ENCODE peak calls at places on chromosomes 5 and 9, in five cellular contexts. U, F, M, Z and Y are unnamed samples.

GRCh38 chr9:129007035-129007765 is 20.9 kb downstream of the SH3GLB2 start:
- DNase-seq in U (no peak), F (no peak), M (no peak), Z (no peak), Y (no peak)

GRCh38 chr9:129481824-129482511 is 138.9 kb downstream of the C9orf50 start:
- DNase-seq in U (no peak), F (peak), M (no peak), Z (no peak), Y (no peak)

GRCh38 chr5:119316116-119316515 is 39.7 kb upstream of the TNFAIP8 start:
- DNase-seq in U (no peak), F (no peak), M (no peak), Z (no peak), Y (no peak)

GRCh38 chr5:1478333-1478732 is 33.1 kb upstream of the SLC6A3 start:
- DNase-seq in U (no peak), F (no peak), M (no peak), Z (no peak), Y (no peak)

GRCh38 chr9:135081264-135081660 is 6.2 kb upstream of the OLFM1 start:
- DNase-seq in U (no peak), F (no peak), M (no peak), Z (no peak), Y (no peak)

GRCh38 chr5:78574731-78575161 is 73.8 kb downstream of the LHFPL2 start:
- DNase-seq in U (no peak), F (peak), M (no peak), Z (no peak), Y (peak)

GRCh38 chr9:96508227-96508940 is 58.4 kb downstream of the HABP4 start:
- DNase-seq in U (no peak), F (no peak), M (no peak), Z (no peak), Y (no peak)

GRCh38 chr5:10233505-10233904 is 16.2 kb downstream of the ATPSCKMT start:
- DNase-seq in U (no peak), F (peak), M (peak), Z (peak), Y (peak)

GRCh38 chr9:21854594-21854993 is 52.2 kb downstream of the MTAP start:
- DNase-seq in U (no peak), F (peak), M (no peak), Z (no peak), Y (peak)

GRCh38 chr5:92909545-92909962 is 671.5 kb downstream of the NR2F1-AS1 start:
- DNase-seq in U (no peak), F (no peak), M (peak), Z (no peak), Y (peak)

GRCh38 chr9:13718539-13718938 is 439.0 kb upstream of the MPDZ start:
- DNase-seq in U (no peak), F (peak), M (no peak), Z (no peak), Y (no peak)

GRCh38 chr9:129252937-129253819 is 75.1 kb upstream of the IER5L start:
- DNase-seq in U (no peak), F (no peak), M (no peak), Z (no peak), Y (no peak)

GRCh38 chr9:74772126-74772525 is 115.6 kb downstream of the TRPM6 start:
- DNase-seq in U (no peak), F (no peak), M (no peak), Z (no peak), Y (no peak)

GRCh38 chr5:125481506-125482455 is 735.3 kb upstream of the ZNF608 start:
- DNase-seq in U (no peak), F (no peak), M (peak), Z (no peak), Y (no peak)

GRCh38 chr9:35105126-35105525 is 2.2 kb upstream of the STOML2 start:
- DNase-seq in U (no peak), F (no peak), M (no peak), Z (no peak), Y (no peak)

GRCh38 chr5:131783357-131783756 is 13.5 kb downstream of the FNIP1 start:
- DNase-seq in U (no peak), F (no peak), M (no peak), Z (no peak), Y (no peak)

GRCh38 chr5:153888781-153889180 is 149.9 kb downstream of the FAM114A2 start:
- DNase-seq in U (no peak), F (no peak), M (no peak), Z (no peak), Y (no peak)

GRCh38 chr5:107523019-107523680 is 147.6 kb downstream of the EFNA5 start:
- DNase-seq in U (no peak), F (no peak), M (no peak), Z (no peak), Y (no peak)

GRCh38 chr5:57277085-57277484 is 103.2 kb downstream of the GPBP1 start:
- DNase-seq in U (no peak), F (peak), M (peak), Z (peak), Y (peak)

GRCh38 chr5:169762338-169763095 is 125.4 kb downstream of the DOCK2 start:
- DNase-seq in U (no peak), F (peak), M (no peak), Z (no peak), Y (no peak)

GRCh38 chr5:140570058-140570457 is 5.4 kb downstream of the SLC35A4 start:
- DNase-seq in U (no peak), F (no peak), M (no peak), Z (no peak), Y (no peak)

GRCh38 chr5:133801955-133802751 is 166.3 kb downstream of the C5orf15 start:
- DNase-seq in U (no peak), F (peak), M (peak), Z (no peak), Y (no peak)

GRCh38 chr9:137276757-137277328 is 683 bp upstream of the TOR4A start:
- DNase-seq in U (no peak), F (no peak), M (no peak), Z (peak), Y (peak)

GRCh38 chr5:170752257-170753215 is 31.0 kb upstream of the GABRP start:
- DNase-seq in U (no peak), F (no peak), M (peak), Z (no peak), Y (peak)

GRCh38 chr9:121359358-121360294 is 10.4 kb downstream of the STOM start:
- DNase-seq in U (no peak), F (peak), M (no peak), Z (no peak), Y (no peak)

GRCh38 chr5:178327446-178327845 is 94.8 kb upstream of the PHYKPL start:
- DNase-seq in U (no peak), F (no peak), M (no peak), Z (no peak), Y (no peak)

GRCh38 chr5:100446879-100447278 is 88.3 kb upstream of the FAM174A start:
- DNase-seq in U (no peak), F (peak), M (peak), Z (no peak), Y (no peak)

GRCh38 chr5:89437450-89438435 is 554.8 kb upstream of the MEF2C start:
- DNase-seq in U (no peak), F (peak), M (no peak), Z (no peak), Y (no peak)

GRCh38 chr9:19049872-19050636 is 827 bp downstream of the RRAGA start:
- DNase-seq in U (no peak), F (peak), M (peak), Z (no peak), Y (peak)

GRCh38 chr5:147669113-147669869 is 113.2 kb downstream of the JAKMIP2 start:
- DNase-seq in U (no peak), F (no peak), M (peak), Z (no peak), Y (no peak)

GRCh38 chr5:71719092-71719964 is at the start of gene CARTPT:
- DNase-seq in U (no peak), F (no peak), M (peak), Z (no peak), Y (no peak)

GRCh38 chr5:97840643-97841042 is 657.6 kb upstream of the RIOK2 start:
- DNase-seq in U (no peak), F (peak), M (no peak), Z (no peak), Y (no peak)

GRCh38 chr9:122206118-122207046 is 22.4 kb downstream of the LHX6 start:
- DNase-seq in U (no peak), F (peak), M (no peak), Z (no peak), Y (no peak)

GRCh38 chr5:124157320-124157719 is 589.1 kb downstream of the ZNF608 start:
- DNase-seq in U (no peak), F (peak), M (no peak), Z (peak), Y (no peak)

GRCh38 chr9:90925581-90926257 is 124.1 kb downstream of the SYK start:
- DNase-seq in U (no peak), F (peak), M (no peak), Z (no peak), Y (no peak)

GRCh38 chr5:172533399-172534228 is 79.3 kb upstream of the SH3PXD2B start:
- DNase-seq in U (no peak), F (peak), M (no peak), Z (no peak), Y (no peak)